ENCODE peak calls at places on chromosomes 6 and 20, in eight cellular contexts. R is choroid plexus epithelial cell; Z is pancreas; K is cardiac muscle cell; J is CD8-positive, alpha-beta T cell; N is A549; O is tibial artery; I is foreskin fibroblast. E is an unnamed sample.

GRCh38 chr20:22949710-22950109 is 85.4 kb upstream of the SSTR4 start:
- DNase-seq in R (peak; percentile 73), Z (no peak), K (no peak), J (no peak), N (peak; percentile 26), O (no peak), I (no peak), E (no peak)

GRCh38 chr20:56439784-56440291 is 27.8 kb downstream of the CASS4 start:
- DNase-seq in R (peak; percentile 99), Z (no peak), K (no peak), J (no peak), N (no peak), O (no peak), I (peak; percentile 99), E (peak; percentile 94)

GRCh38 chr6:108716801-108717791 is 131.1 kb upstream of the ARMC2 start:
- DNase-seq in R (no peak), Z (no peak), K (peak; percentile 60), J (no peak), N (no peak), O (no peak), I (no peak), E (no peak)

GRCh38 chr6:119079288-119079809 is 885 bp upstream of the FAM184A start:
- DNase-seq in R (peak; percentile 74), Z (no peak), K (no peak), J (no peak), N (no peak), O (peak; percentile 31), I (peak; percentile 40), E (peak; percentile 77)

GRCh38 chr6:49776444-49776843 is 10.6 kb downstream of the PGK2 start:
- DNase-seq in R (no peak), Z (no peak), K (no peak), J (no peak), N (no peak), O (no peak), I (no peak), E (no peak)

GRCh38 chr6:2767327-2767985 is 2.3 kb downstream of the WRNIP1 start:
- DNase-seq in R (no peak), Z (no peak), K (no peak), J (no peak), N (no peak), O (no peak), I (no peak), E (no peak)

GRCh38 chr6:155544677-155545076 is 89.0 kb upstream of the NOX3 start:
- DNase-seq in R (no peak), Z (no peak), K (no peak), J (no peak), N (no peak), O (no peak), I (no peak), E (no peak)

GRCh38 chr6:148967128-148967527 is 220.3 kb downstream of the UST start:
- DNase-seq in R (no peak), Z (no peak), K (no peak), J (no peak), N (no peak), O (no peak), I (no peak), E (no peak)

GRCh38 chr6:166173292-166173951 is 5.8 kb upstream of the TBXT start:
- DNase-seq in R (peak; percentile 7), Z (peak; percentile 53), K (peak; percentile 61), J (no peak), N (no peak), O (no peak), I (no peak), E (peak; percentile 7)

GRCh38 chr6:69827491-69827890 is 30.7 kb upstream of the LMBRD1 start:
- DNase-seq in R (peak; percentile 57), Z (no peak), K (no peak), J (no peak), N (no peak), O (no peak), I (peak; percentile 17), E (peak; percentile 59)

GRCh38 chr20:46638367-46639274 is 12.6 kb downstream of the SLC13A3 start:
- DNase-seq in R (no peak), Z (no peak), K (no peak), J (no peak), N (no peak), O (no peak), I (no peak), E (no peak)

GRCh38 chr6:3841711-3842565 is 7.2 kb upstream of the FAM50B start:
- DNase-seq in R (peak; percentile 33), Z (no peak), K (no peak), J (no peak), N (peak; percentile 14), O (no peak), I (peak; percentile 83), E (peak; percentile 76)

GRCh38 chr6:9100869-9101575 is 665.7 kb upstream of the SLC35B3 start:
- DNase-seq in R (no peak), Z (no peak), K (no peak), J (no peak), N (no peak), O (no peak), I (no peak), E (no peak)

GRCh38 chr6:52540286-52540902 is 36.5 kb downstream of the TRAM2 start:
- DNase-seq in R (no peak), Z (no peak), K (no peak), J (no peak), N (no peak), O (no peak), I (no peak), E (no peak)

GRCh38 chr6:52538252-52538905 is 38.5 kb downstream of the TRAM2 start:
- DNase-seq in R (no peak), Z (no peak), K (no peak), J (no peak), N (no peak), O (no peak), I (no peak), E (no peak)

GRCh38 chr6:52541135-52541534 is 35.7 kb downstream of the TRAM2 start:
- DNase-seq in R (no peak), Z (no peak), K (no peak), J (no peak), N (no peak), O (no peak), I (no peak), E (no peak)

GRCh38 chr6:52538921-52539354 is 37.9 kb downstream of the TRAM2 start:
- DNase-seq in R (no peak), Z (no peak), K (no peak), J (no peak), N (no peak), O (no peak), I (no peak), E (peak; percentile 80)

DNA sequence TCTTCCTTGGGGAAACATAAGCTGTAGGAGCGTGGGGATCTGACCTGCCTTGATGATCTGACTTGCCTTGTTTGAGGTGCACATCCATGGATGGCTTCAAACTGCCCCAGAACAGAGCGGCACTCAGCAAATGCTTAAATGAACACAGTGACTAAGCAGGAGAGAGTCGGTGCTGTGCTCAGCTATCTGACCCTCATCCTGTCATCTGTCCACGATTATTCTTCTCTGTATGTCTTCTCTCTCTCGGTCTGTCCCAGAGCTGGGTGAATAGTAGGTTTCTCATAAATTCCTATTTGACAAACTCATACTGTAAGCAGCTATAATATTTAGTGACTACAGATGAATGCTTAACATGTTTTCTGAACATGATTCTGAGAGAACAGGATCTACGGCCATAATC is 37.3 kb downstream of the TRAM2 start:
- DNase-seq in R (peak; percentile 59), Z (no peak), K (no peak), J (no peak), N (no peak), O (no peak), I (peak; percentile 78), E (peak; percentile 84)
- H3K4me3 ChIP-seq in R (no peak overlapping the region), Z (no peak overlapping the region), K (no peak overlapping the region), J (no peak overlapping the region), N (no peak overlapping the region), O (no peak overlapping the region), I (peak overlapping the region; percentile 3), E (no peak overlapping the region)

DNA sequence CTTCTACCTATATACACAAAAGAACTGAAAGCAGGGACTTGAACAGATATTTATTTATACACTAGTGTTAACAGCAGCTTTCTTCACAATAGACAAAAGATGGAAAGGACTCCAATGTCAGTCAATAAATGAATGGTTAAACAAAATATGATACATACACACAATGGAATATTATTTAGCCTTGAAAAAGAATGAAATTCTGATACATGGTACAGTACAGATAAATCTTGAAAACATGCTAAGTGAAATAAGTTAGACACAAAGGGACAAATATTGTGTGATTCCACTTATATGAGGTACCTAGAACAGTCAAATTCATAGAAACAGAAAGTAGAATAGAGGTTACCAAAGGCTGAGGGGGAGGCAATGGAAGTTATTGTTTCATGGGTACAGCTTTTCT is 79.8 kb upstream of the ADTRP start:
- DNase-seq in R (no peak), Z (no peak), K (no peak), J (no peak), N (no peak), O (no peak), I (no peak), E (no peak)
- H3K4me3 ChIP-seq in R (no peak overlapping the region), Z (no peak overlapping the region), K (no peak overlapping the region), J (no peak overlapping the region), N (no peak overlapping the region), O (no peak overlapping the region), I (no peak overlapping the region), E (no peak overlapping the region)

DNA sequence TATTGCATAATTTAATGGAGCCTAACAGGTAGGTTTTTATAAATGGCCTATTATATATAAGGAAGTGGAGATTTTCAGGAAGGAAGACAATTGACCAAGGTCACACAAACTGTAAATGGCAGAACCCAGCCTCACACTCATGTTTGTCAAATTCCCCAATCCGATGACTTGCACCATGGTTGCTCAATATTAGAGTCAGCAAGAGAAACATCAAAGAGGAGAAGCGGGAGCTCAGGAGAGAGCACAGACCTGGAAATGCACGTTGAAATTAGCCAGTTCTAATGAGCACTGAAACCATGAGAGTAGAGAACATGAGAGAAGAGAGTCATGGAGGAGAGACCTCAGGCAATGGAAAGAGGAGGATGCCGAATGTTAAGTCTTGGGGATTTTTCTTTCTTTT is 13.5 kb upstream of the MLIP start:
- DNase-seq in R (no peak), Z (no peak), K (no peak), J (no peak), N (no peak), O (no peak), I (no peak), E (no peak)
- H3K4me3 ChIP-seq in R (no peak overlapping the region), Z (no peak overlapping the region), K (no peak overlapping the region), J (no peak overlapping the region), N (no peak overlapping the region), O (no peak overlapping the region), I (no peak overlapping the region), E (no peak overlapping the region)

DNA sequence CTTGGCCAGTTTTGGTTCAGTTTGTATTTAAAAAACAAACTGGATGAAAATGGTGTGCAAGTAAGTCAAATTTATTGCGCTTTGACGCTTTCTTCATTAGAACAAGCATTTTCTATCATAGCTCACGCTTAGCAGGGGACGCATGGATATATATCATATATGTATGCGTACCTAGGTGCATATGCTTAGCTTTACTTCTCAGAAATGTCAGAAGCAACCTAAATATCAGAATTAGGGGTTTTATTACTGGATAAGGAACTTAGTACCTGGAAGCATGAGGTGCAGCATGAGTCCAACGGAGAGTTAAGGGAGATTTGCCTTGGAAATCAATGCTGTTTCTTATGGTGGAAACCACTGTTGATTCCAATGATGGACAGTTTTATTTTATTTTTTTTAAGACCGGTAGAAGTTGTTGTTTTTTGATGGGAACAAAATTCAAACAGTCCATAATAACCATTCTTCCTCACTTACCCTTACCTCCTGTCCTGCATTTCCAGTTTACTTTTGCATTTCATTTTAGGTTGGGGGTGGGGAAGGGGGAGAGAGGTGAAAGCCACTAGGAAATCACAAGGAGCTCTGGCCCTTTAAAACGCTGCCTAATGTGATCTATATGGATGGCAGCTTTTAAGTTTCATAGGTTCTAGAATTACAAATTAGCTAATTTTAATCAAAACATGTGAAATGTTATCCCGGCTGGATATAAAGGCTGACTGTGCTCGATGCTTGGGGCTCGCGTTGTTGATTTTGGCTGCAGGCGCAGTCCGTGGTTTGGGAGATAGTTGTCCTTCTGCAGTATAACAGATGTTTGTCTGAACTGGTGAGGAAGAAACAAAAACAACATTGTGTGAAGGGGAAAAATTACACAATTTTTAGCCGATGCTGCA is 2.1 kb downstream of the SOBP start:
- DNase-seq in R (peak; percentile 87), Z (no peak), K (no peak), J (no peak), N (no peak), O (peak; percentile 55), I (peak; percentile 83), E (peak; percentile 91)
- H3K4me3 ChIP-seq in R (peak overlapping the region; percentile 62), Z (no peak overlapping the region), K (peak overlapping the region; percentile 98), J (no peak overlapping the region), N (peak overlapping the region; percentile 85), O (peak overlapping the region; percentile 89), I (peak overlapping the region; percentile 87), E (peak overlapping the region; percentile 75)

E was measured in fibroblast of mammary gland.